ENCODE peak calls at places on chromosomes 11 and 22, in ten cellular contexts. K is EH; G is activated T-cell treated with anti-CD3 and anti-CD28 coated beads, Interleukin-2, amount 50 U/mL, for 72 hours; M is aorta; X is mammary epithelial cell; D is CD4-positive, alpha-beta memory T cell; U is psoas muscle; I is GM18507; H is hepatocyte; A is GM10248. R is an unnamed sample.

GRCh38 chr22:21990449-21991308 is 8.1 kb upstream of the TOP3B start:
- DNase-seq in K (no peak), G (no peak), M (no peak), X (no peak), D (no peak), U (no peak), I (no peak), H (no peak), A (no peak), R (no peak)

GRCh38 chr11:72665911-72666472 is 8.2 kb downstream of the PDE2A start:
- DNase-seq in K (no peak), G (no peak), M (no peak), X (no peak), D (no peak), U (no peak), I (no peak), H (no peak), A (no peak), R (no peak)

GRCh38 chr11:68037481-68038225 is 1.2 kb upstream of the TCIRG1 start:
- DNase-seq in K (no peak), G (no peak), M (no peak), X (no peak), D (no peak), U (no peak), I (no peak), H (no peak), A (no peak), R (no peak)

GRCh38 chr11:111795333-111795985 is 29.3 kb upstream of the PPP2R1B start:
- DNase-seq in K (peak; percentile 73), G (no peak), M (no peak), X (no peak), D (no peak), U (no peak), I (no peak), H (no peak), A (no peak), R (no peak)

GRCh38 chr22:26161746-26162145 is 7.5 kb upstream of the SEZ6L start:
- DNase-seq in K (no peak), G (no peak), M (no peak), X (no peak), D (no peak), U (no peak), I (no peak), H (no peak), A (no peak), R (no peak)

GRCh38 chr11:71402878-71403277 is 45.3 kb downstream of the DHCR7 start:
- DNase-seq in K (no peak), G (no peak), M (no peak), X (no peak), D (no peak), U (no peak), I (no peak), H (no peak), A (no peak), R (no peak)

GRCh38 chr11:47204633-47204989 is 10.2 kb upstream of the DDB2 start:
- DNase-seq in K (peak; percentile 83), G (no peak), M (no peak), X (peak; percentile 74), D (no peak), U (no peak), I (no peak), H (peak; percentile 57), A (no peak), R (no peak)

GRCh38 chr11:8587915-8588314 is 6.1 kb downstream of the STK33 start:
- DNase-seq in K (no peak), G (no peak), M (no peak), X (no peak), D (no peak), U (no peak), I (no peak), H (no peak), A (no peak), R (no peak)

GRCh38 chr11:8090756-8091155 is 9.7 kb downstream of the TUB start:
- DNase-seq in K (peak; percentile 42), G (peak; percentile 22), M (no peak), X (no peak), D (no peak), U (no peak), I (no peak), H (peak; percentile 71), A (peak; percentile 39), R (peak; percentile 14)

GRCh38 chr22:42697542-42698013 is 23.1 kb downstream of the A4GALT start:
- DNase-seq in K (peak; percentile 90), G (no peak), M (peak; percentile 95), X (peak; percentile 74), D (no peak), U (peak; percentile 91), I (no peak), H (peak; percentile 79), A (no peak), R (peak; percentile 86)

GRCh38 chr11:20250644-20251247 is 90.5 kb upstream of the DBX1 start:
- DNase-seq in K (no peak), G (no peak), M (no peak), X (no peak), D (no peak), U (no peak), I (no peak), H (no peak), A (no peak), R (no peak)

GRCh38 chr22:27492566-27493201 is 308.9 kb downstream of the MN1 start:
- DNase-seq in K (peak; percentile 15), G (no peak), M (no peak), X (no peak), D (no peak), U (no peak), I (no peak), H (no peak), A (no peak), R (no peak)

GRCh38 chr11:75191330-75191717 is 40.4 kb downstream of the SLCO2B1 start:
- DNase-seq in K (no peak), G (no peak), M (no peak), X (no peak), D (no peak), U (no peak), I (no peak), H (no peak), A (no peak), R (peak; percentile 11)

GRCh38 chr22:39631857-39632256 is 61.3 kb downstream of the CACNA1I start:
- DNase-seq in K (no peak), G (no peak), M (no peak), X (no peak), D (no peak), U (no peak), I (no peak), H (no peak), A (no peak), R (no peak)

GRCh38 chr22:46273432-46274148 is 5.8 kb downstream of the TTC38 start:
- DNase-seq in K (no peak), G (no peak), M (peak; percentile 57), X (no peak), D (no peak), U (no peak), I (no peak), H (no peak), A (no peak), R (no peak)

GRCh38 chr11:6259638-6260019 is at the start of gene CCKBR:
- DNase-seq in K (no peak), G (peak; percentile 29), M (peak; percentile 81), X (no peak), D (peak; percentile 24), U (no peak), I (no peak), H (peak; percentile 64), A (no peak), R (no peak)

R was measured in renal cortical epithelial cell.